ENCODE peak calls at places on chromosomes 3 and 15, in ten cellular contexts. One of them, this sample, is unnamed.

GRCh38 chr15:88479169-88479568 is 11.7 kb downstream of the MRPS11 start:
- DNase-seq in LHCN-M2: no peak
- DNase-seq in GM12865: no peak
- DNase-seq in hepatocyte: no peak
- DNase-seq in putamen: no peak
- DNase-seq in psoas muscle: no peak
- DNase-seq in GM13977: no peak
- DNase-seq in fibroblast of the aortic adventitia: no peak
- DNase-seq in SW480: no peak
- DNase-seq in activated T-cell treated with anti-CD3 and anti-CD28 coated beads for 1 hour: no peak
- DNase-seq in this sample: no peak

GRCh38 chr15:62503451-62503850 is 338.4 kb upstream of the C2CD4B start:
- DNase-seq in LHCN-M2: peak
- DNase-seq in GM12865: peak
- DNase-seq in hepatocyte: peak
- DNase-seq in putamen: no peak
- DNase-seq in psoas muscle: peak
- DNase-seq in GM13977: no peak
- DNase-seq in fibroblast of the aortic adventitia: peak
- DNase-seq in SW480: no peak
- DNase-seq in activated T-cell treated with anti-CD3 and anti-CD28 coated beads for 1 hour: no peak
- DNase-seq in this sample: no peak

GRCh38 chr15:58329781-58330467 is 101.9 kb upstream of the LIPC start:
- DNase-seq in LHCN-M2: no peak
- DNase-seq in GM12865: no peak
- DNase-seq in hepatocyte: peak
- DNase-seq in putamen: no peak
- DNase-seq in psoas muscle: peak
- DNase-seq in GM13977: no peak
- DNase-seq in fibroblast of the aortic adventitia: no peak
- DNase-seq in SW480: no peak
- DNase-seq in activated T-cell treated with anti-CD3 and anti-CD28 coated beads for 1 hour: no peak
- DNase-seq in this sample: no peak

GRCh38 chr3:136380530-136380929 is 130.4 kb downstream of the PCCB start:
- DNase-seq in LHCN-M2: peak
- DNase-seq in GM12865: no peak
- DNase-seq in hepatocyte: no peak
- DNase-seq in putamen: no peak
- DNase-seq in psoas muscle: no peak
- DNase-seq in GM13977: no peak
- DNase-seq in fibroblast of the aortic adventitia: peak
- DNase-seq in SW480: no peak
- DNase-seq in activated T-cell treated with anti-CD3 and anti-CD28 coated beads for 1 hour: no peak
- DNase-seq in this sample: no peak

GRCh38 chr15:65214010-65214409 is 2.7 kb upstream of the CILP start:
- DNase-seq in LHCN-M2: no peak
- DNase-seq in GM12865: no peak
- DNase-seq in hepatocyte: no peak
- DNase-seq in putamen: no peak
- DNase-seq in psoas muscle: no peak
- DNase-seq in GM13977: no peak
- DNase-seq in fibroblast of the aortic adventitia: no peak
- DNase-seq in SW480: no peak
- DNase-seq in activated T-cell treated with anti-CD3 and anti-CD28 coated beads for 1 hour: no peak
- DNase-seq in this sample: no peak

GRCh38 chr3:79202471-79203143 is 565.2 kb downstream of the ROBO1 start:
- DNase-seq in LHCN-M2: no peak
- DNase-seq in GM12865: no peak
- DNase-seq in hepatocyte: no peak
- DNase-seq in putamen: no peak
- DNase-seq in psoas muscle: no peak
- DNase-seq in GM13977: no peak
- DNase-seq in fibroblast of the aortic adventitia: no peak
- DNase-seq in SW480: no peak
- DNase-seq in activated T-cell treated with anti-CD3 and anti-CD28 coated beads for 1 hour: no peak
- DNase-seq in this sample: peak

GRCh38 chr3:23888617-23889228 is 28.1 kb downstream of the NKIRAS1 start:
- DNase-seq in LHCN-M2: peak
- DNase-seq in GM12865: peak
- DNase-seq in hepatocyte: peak
- DNase-seq in putamen: no peak
- DNase-seq in psoas muscle: no peak
- DNase-seq in GM13977: no peak
- DNase-seq in fibroblast of the aortic adventitia: peak
- DNase-seq in SW480: peak
- DNase-seq in activated T-cell treated with anti-CD3 and anti-CD28 coated beads for 1 hour: no peak
- DNase-seq in this sample: peak

GRCh38 chr3:113954091-113954685 is 6.4 kb downstream of the ZDHHC23 start:
- DNase-seq in LHCN-M2: no peak
- DNase-seq in GM12865: no peak
- DNase-seq in hepatocyte: no peak
- DNase-seq in putamen: no peak
- DNase-seq in psoas muscle: no peak
- DNase-seq in GM13977: no peak
- DNase-seq in fibroblast of the aortic adventitia: no peak
- DNase-seq in SW480: no peak
- DNase-seq in activated T-cell treated with anti-CD3 and anti-CD28 coated beads for 1 hour: no peak
- DNase-seq in this sample: no peak

GRCh38 chr3:64104691-64105101 is 81.4 kb upstream of the PSMD6 start:
- DNase-seq in LHCN-M2: no peak
- DNase-seq in GM12865: peak
- DNase-seq in hepatocyte: no peak
- DNase-seq in putamen: no peak
- DNase-seq in psoas muscle: no peak
- DNase-seq in GM13977: no peak
- DNase-seq in fibroblast of the aortic adventitia: peak
- DNase-seq in SW480: peak
- DNase-seq in activated T-cell treated with anti-CD3 and anti-CD28 coated beads for 1 hour: no peak
- DNase-seq in this sample: no peak

GRCh38 chr3:170572665-170573253 is 13.1 kb downstream of the SLC7A14 start:
- DNase-seq in LHCN-M2: peak
- DNase-seq in GM12865: peak
- DNase-seq in hepatocyte: peak
- DNase-seq in putamen: no peak
- DNase-seq in psoas muscle: no peak
- DNase-seq in GM13977: peak
- DNase-seq in fibroblast of the aortic adventitia: peak
- DNase-seq in SW480: peak
- DNase-seq in activated T-cell treated with anti-CD3 and anti-CD28 coated beads for 1 hour: no peak
- DNase-seq in this sample: no peak

GRCh38 chr15:69160976-69161877 is 792 bp downstream of the GLCE start:
- DNase-seq in LHCN-M2: peak
- DNase-seq in GM12865: peak
- DNase-seq in hepatocyte: peak
- DNase-seq in putamen: peak
- DNase-seq in psoas muscle: peak
- DNase-seq in GM13977: peak
- DNase-seq in fibroblast of the aortic adventitia: peak
- DNase-seq in SW480: peak
- DNase-seq in activated T-cell treated with anti-CD3 and anti-CD28 coated beads for 1 hour: peak
- DNase-seq in this sample: peak

GRCh38 chr15:78850926-78851600 is 21.6 kb upstream of the MORF4L1 start:
- DNase-seq in LHCN-M2: no peak
- DNase-seq in GM12865: no peak
- DNase-seq in hepatocyte: no peak
- DNase-seq in putamen: peak
- DNase-seq in psoas muscle: no peak
- DNase-seq in GM13977: no peak
- DNase-seq in fibroblast of the aortic adventitia: no peak
- DNase-seq in SW480: no peak
- DNase-seq in activated T-cell treated with anti-CD3 and anti-CD28 coated beads for 1 hour: no peak
- DNase-seq in this sample: peak

GRCh38 chr15:38699633-38700230 is 135.1 kb upstream of the RASGRP1 start:
- DNase-seq in LHCN-M2: peak
- DNase-seq in GM12865: peak
- DNase-seq in hepatocyte: peak
- DNase-seq in putamen: peak
- DNase-seq in psoas muscle: peak
- DNase-seq in GM13977: peak
- DNase-seq in fibroblast of the aortic adventitia: peak
- DNase-seq in SW480: peak
- DNase-seq in activated T-cell treated with anti-CD3 and anti-CD28 coated beads for 1 hour: peak
- DNase-seq in this sample: peak

GRCh38 chr15:92719024-92719423 is 63.4 kb upstream of the FAM174B start:
- DNase-seq in LHCN-M2: peak
- DNase-seq in GM12865: no peak
- DNase-seq in hepatocyte: no peak
- DNase-seq in putamen: no peak
- DNase-seq in psoas muscle: no peak
- DNase-seq in GM13977: no peak
- DNase-seq in fibroblast of the aortic adventitia: no peak
- DNase-seq in SW480: no peak
- DNase-seq in activated T-cell treated with anti-CD3 and anti-CD28 coated beads for 1 hour: no peak
- DNase-seq in this sample: no peak

GRCh38 chr15:45023659-45024320 is 795 bp downstream of the SORD start:
- DNase-seq in LHCN-M2: peak
- DNase-seq in GM12865: no peak
- DNase-seq in hepatocyte: peak
- DNase-seq in putamen: peak
- DNase-seq in psoas muscle: no peak
- DNase-seq in GM13977: no peak
- DNase-seq in fibroblast of the aortic adventitia: peak
- DNase-seq in SW480: peak
- DNase-seq in activated T-cell treated with anti-CD3 and anti-CD28 coated beads for 1 hour: no peak
- DNase-seq in this sample: peak

GRCh38 chr3:42214565-42215283 is 51.3 kb downstream of the CCK start:
- DNase-seq in LHCN-M2: peak
- DNase-seq in GM12865: peak
- DNase-seq in hepatocyte: no peak
- DNase-seq in putamen: peak
- DNase-seq in psoas muscle: no peak
- DNase-seq in GM13977: peak
- DNase-seq in fibroblast of the aortic adventitia: peak
- DNase-seq in SW480: peak
- DNase-seq in activated T-cell treated with anti-CD3 and anti-CD28 coated beads for 1 hour: no peak
- DNase-seq in this sample: no peak

GRCh38 chr15:75368689-75369239 is 357 bp upstream of the MAN2C1 start:
- DNase-seq in LHCN-M2: no peak
- DNase-seq in GM12865: peak
- DNase-seq in hepatocyte: no peak
- DNase-seq in putamen: no peak
- DNase-seq in psoas muscle: no peak
- DNase-seq in GM13977: peak
- DNase-seq in fibroblast of the aortic adventitia: no peak
- DNase-seq in SW480: peak
- DNase-seq in activated T-cell treated with anti-CD3 and anti-CD28 coated beads for 1 hour: no peak
- DNase-seq in this sample: no peak

GRCh38 chr15:69629631-69630161 is 177.1 kb downstream of the RPLP1 start:
- DNase-seq in LHCN-M2: no peak
- DNase-seq in GM12865: no peak
- DNase-seq in hepatocyte: no peak
- DNase-seq in putamen: no peak
- DNase-seq in psoas muscle: no peak
- DNase-seq in GM13977: no peak
- DNase-seq in fibroblast of the aortic adventitia: no peak
- DNase-seq in SW480: no peak
- DNase-seq in activated T-cell treated with anti-CD3 and anti-CD28 coated beads for 1 hour: no peak
- DNase-seq in this sample: no peak

GRCh38 chr3:102020670-102021069 is 171.4 kb downstream of the NFKBIZ start:
- DNase-seq in LHCN-M2: no peak
- DNase-seq in GM12865: no peak
- DNase-seq in hepatocyte: no peak
- DNase-seq in putamen: no peak
- DNase-seq in psoas muscle: no peak
- DNase-seq in GM13977: no peak
- DNase-seq in fibroblast of the aortic adventitia: no peak
- DNase-seq in SW480: no peak
- DNase-seq in activated T-cell treated with anti-CD3 and anti-CD28 coated beads for 1 hour: no peak
- DNase-seq in this sample: no peak

GRCh38 chr3:188133646-188134045 is 20.3 kb upstream of the LPP start:
- DNase-seq in LHCN-M2: peak
- DNase-seq in GM12865: no peak
- DNase-seq in hepatocyte: no peak
- DNase-seq in putamen: no peak
- DNase-seq in psoas muscle: no peak
- DNase-seq in GM13977: no peak
- DNase-seq in fibroblast of the aortic adventitia: peak
- DNase-seq in SW480: no peak
- DNase-seq in activated T-cell treated with anti-CD3 and anti-CD28 coated beads for 1 hour: no peak
- DNase-seq in this sample: no peak

GRCh38 chr15:42130246-42130986 is 26.0 kb downstream of the PLA2G4F start:
- DNase-seq in LHCN-M2: no peak
- DNase-seq in GM12865: no peak
- DNase-seq in hepatocyte: no peak
- DNase-seq in putamen: no peak
- DNase-seq in psoas muscle: no peak
- DNase-seq in GM13977: no peak
- DNase-seq in fibroblast of the aortic adventitia: no peak
- DNase-seq in SW480: no peak
- DNase-seq in activated T-cell treated with anti-CD3 and anti-CD28 coated beads for 1 hour: no peak
- DNase-seq in this sample: no peak

GRCh38 chr3:9687514-9687913 is 16.1 kb upstream of the CPNE9 start:
- DNase-seq in LHCN-M2: no peak
- DNase-seq in GM12865: no peak
- DNase-seq in hepatocyte: no peak
- DNase-seq in putamen: no peak
- DNase-seq in psoas muscle: no peak
- DNase-seq in GM13977: no peak
- DNase-seq in fibroblast of the aortic adventitia: no peak
- DNase-seq in SW480: no peak
- DNase-seq in activated T-cell treated with anti-CD3 and anti-CD28 coated beads for 1 hour: no peak
- DNase-seq in this sample: no peak

GRCh38 chr3:39260957-39261356 is 18.9 kb downstream of the CX3CR1 start:
- DNase-seq in LHCN-M2: peak
- DNase-seq in GM12865: peak
- DNase-seq in hepatocyte: peak
- DNase-seq in putamen: peak
- DNase-seq in psoas muscle: peak
- DNase-seq in GM13977: peak
- DNase-seq in fibroblast of the aortic adventitia: peak
- DNase-seq in SW480: peak
- DNase-seq in activated T-cell treated with anti-CD3 and anti-CD28 coated beads for 1 hour: peak
- DNase-seq in this sample: peak

GRCh38 chr3:187237741-187238140 is 40.5 kb downstream of the RTP1 start:
- DNase-seq in LHCN-M2: no peak
- DNase-seq in GM12865: no peak
- DNase-seq in hepatocyte: no peak
- DNase-seq in putamen: no peak
- DNase-seq in psoas muscle: no peak
- DNase-seq in GM13977: no peak
- DNase-seq in fibroblast of the aortic adventitia: peak
- DNase-seq in SW480: no peak
- DNase-seq in activated T-cell treated with anti-CD3 and anti-CD28 coated beads for 1 hour: no peak
- DNase-seq in this sample: no peak

GRCh38 chr3:196518999-196519737 is 4.0 kb upstream of the SMCO1 start:
- DNase-seq in LHCN-M2: peak
- DNase-seq in GM12865: peak
- DNase-seq in hepatocyte: peak
- DNase-seq in putamen: no peak
- DNase-seq in psoas muscle: peak
- DNase-seq in GM13977: no peak
- DNase-seq in fibroblast of the aortic adventitia: peak
- DNase-seq in SW480: peak
- DNase-seq in activated T-cell treated with anti-CD3 and anti-CD28 coated beads for 1 hour: peak
- DNase-seq in this sample: peak

GRCh38 chr3:33526787-33527186 is 86.6 kb upstream of the UBP1 start:
- DNase-seq in LHCN-M2: no peak
- DNase-seq in GM12865: no peak
- DNase-seq in hepatocyte: no peak
- DNase-seq in putamen: no peak
- DNase-seq in psoas muscle: no peak
- DNase-seq in GM13977: no peak
- DNase-seq in fibroblast of the aortic adventitia: no peak
- DNase-seq in SW480: no peak
- DNase-seq in activated T-cell treated with anti-CD3 and anti-CD28 coated beads for 1 hour: no peak
- DNase-seq in this sample: no peak

GRCh38 chr3:110254591-110254990 is 817.0 kb upstream of the NECTIN3 start:
- DNase-seq in LHCN-M2: no peak
- DNase-seq in GM12865: no peak
- DNase-seq in hepatocyte: no peak
- DNase-seq in putamen: no peak
- DNase-seq in psoas muscle: no peak
- DNase-seq in GM13977: no peak
- DNase-seq in fibroblast of the aortic adventitia: no peak
- DNase-seq in SW480: no peak
- DNase-seq in activated T-cell treated with anti-CD3 and anti-CD28 coated beads for 1 hour: no peak
- DNase-seq in this sample: no peak